ENCODE peak calls at places on chromosomes 4 and X, in eight cellular contexts. B is dorsolateral prefrontal cortex; S is activated naive CD4-positive, alpha-beta T cell treated with anti-CD3 and anti-CD28 coated beads, Interleukin-2, amount 10 ng/mL, durations not matched to agents 7 days and 5 days; A is KG1; L is stimulated activated CD8-positive, alpha-beta memory T cell treated with anti-CD3 and anti-CD28 coated beads, Interleukin-4, amount 100 ng/mL, for 24 hours; F is A549; H is cardiac muscle cell; C is T-cell. R is an unnamed sample.

GRCh38 chr4:53914313-53915016 is 149.9 kb downstream of the CHIC2 start:
- DNase-seq in B (no peak), S (no peak), A (no peak), L (no peak), F (peak), H (peak), C (peak), R (no peak)

GRCh38 chrX:29453333-29453732 is 762.0 kb upstream of the MAGEB2 start:
- DNase-seq in B (no peak), S (no peak), A (no peak), L (no peak), F (no peak), H (no peak), C (no peak), R (no peak)

GRCh38 chr4:153489856-153490558 is 23.8 kb downstream of the TMEM131L start:
- DNase-seq in B (no peak), S (no peak), A (no peak), L (no peak), F (no peak), H (peak), C (no peak), R (no peak)

GRCh38 chr4:69060651-69061308 is 35.5 kb upstream of the UGT2B7 start:
- DNase-seq in B (no peak), S (no peak), A (no peak), L (no peak), F (no peak), H (no peak), C (no peak), R (no peak)

GRCh38 chr4:26220704-26221103 is 100.1 kb upstream of the RBPJ start:
- DNase-seq in B (no peak), S (no peak), A (no peak), L (no peak), F (no peak), H (peak), C (no peak), R (no peak)

GRCh38 chrX:149222040-149222439 is 283.1 kb downstream of the IDS start:
- DNase-seq in B (no peak), S (no peak), A (no peak), L (no peak), F (no peak), H (no peak), C (no peak), R (no peak)

GRCh38 chr4:161320377-161320776 is 843.4 kb downstream of the FSTL5 start:
- DNase-seq in B (no peak), S (no peak), A (no peak), L (no peak), F (peak), H (no peak), C (no peak), R (no peak)

GRCh38 chr4:70613182-70613892 is 15.2 kb upstream of the ENAM start:
- DNase-seq in B (no peak), S (no peak), A (no peak), L (no peak), F (no peak), H (no peak), C (no peak), R (no peak)

GRCh38 chr4:72313121-72313520 is 255.9 kb downstream of the ADAMTS3 start:
- DNase-seq in B (no peak), S (no peak), A (no peak), L (no peak), F (no peak), H (no peak), C (no peak), R (no peak)

GRCh38 chr4:27000122-27000521 is 139.5 kb downstream of the STIM2 start:
- DNase-seq in B (no peak), S (no peak), A (no peak), L (no peak), F (no peak), H (no peak), C (no peak), R (no peak)

GRCh38 chrX:9566150-9566621 is 101.3 kb downstream of the TBL1X start:
- DNase-seq in B (peak), S (peak), A (no peak), L (no peak), F (peak), H (peak), C (no peak), R (no peak)

GRCh38 chr4:155245105-155245504 is 36.7 kb downstream of the NPY2R start:
- DNase-seq in B (no peak), S (no peak), A (no peak), L (no peak), F (no peak), H (no peak), C (no peak), R (no peak)

GRCh38 chr4:124686279-124686678 is 26.3 kb downstream of the ANKRD50 start:
- DNase-seq in B (no peak), S (no peak), A (no peak), L (no peak), F (no peak), H (peak), C (no peak), R (no peak)

GRCh38 chr4:8205749-8206611 is 6.9 kb downstream of the SH3TC1 start:
- DNase-seq in B (no peak), S (no peak), A (peak), L (no peak), F (no peak), H (no peak), C (no peak), R (no peak)

GRCh38 chr4:16524379-16524778 is 298.1 kb upstream of the TAPT1 start:
- DNase-seq in B (no peak), S (no peak), A (no peak), L (no peak), F (no peak), H (no peak), C (no peak), R (no peak)

GRCh38 chr4:185307136-185307950 is 88.4 kb downstream of the LRP2BP start:
- DNase-seq in B (no peak), S (no peak), A (no peak), L (no peak), F (no peak), H (no peak), C (no peak), R (no peak)

GRCh38 chrX:125757794-125758564 is 408.1 kb downstream of the DCAF12L2 start:
- DNase-seq in B (no peak), S (no peak), A (no peak), L (no peak), F (no peak), H (no peak), C (no peak), R (no peak)

GRCh38 chr4:101157415-101158135 is 189.8 kb downstream of the PPP3CA start:
- DNase-seq in B (no peak), S (no peak), A (no peak), L (no peak), F (no peak), H (no peak), C (no peak), R (no peak)

GRCh38 chr4:38154681-38155588 is 194.7 kb downstream of the PTTG2 start:
- DNase-seq in B (no peak), S (peak), A (no peak), L (no peak), F (no peak), H (no peak), C (peak), R (no peak)

GRCh38 chr4:83833920-83834319 is 298.0 kb downstream of the GPAT3 start:
- DNase-seq in B (no peak), S (no peak), A (no peak), L (no peak), F (no peak), H (no peak), C (no peak), R (no peak)

GRCh38 chrX:41389311-41389888 is 55.4 kb downstream of the DDX3X start:
- DNase-seq in B (no peak), S (no peak), A (no peak), L (no peak), F (no peak), H (no peak), C (no peak), R (no peak)

GRCh38 chrX:101918746-101919145 is 13.1 kb downstream of the ZMAT1 start:
- DNase-seq in B (no peak), S (no peak), A (no peak), L (no peak), F (no peak), H (no peak), C (no peak), R (no peak)

GRCh38 chrX:128365523-128365922 is 313.3 kb upstream of the ACTRT1 start:
- DNase-seq in B (no peak), S (no peak), A (no peak), L (no peak), F (no peak), H (no peak), C (no peak), R (no peak)

GRCh38 chrX:7347465-7347864 is 199.5 kb upstream of the PUDP start:
- DNase-seq in B (no peak), S (no peak), A (no peak), L (no peak), F (no peak), H (no peak), C (no peak), R (no peak)

GRCh38 chrX:55201930-55202579 is 18.1 kb upstream of the PAGE5 start:
- DNase-seq in B (no peak), S (no peak), A (no peak), L (no peak), F (no peak), H (peak), C (no peak), R (no peak)

GRCh38 chr4:109432676-109433075 is 939 bp upstream of the SEC24B start:
- DNase-seq in B (no peak), S (no peak), A (no peak), L (no peak), F (no peak), H (peak), C (no peak), R (no peak)

GRCh38 chr4:56745082-56745481 is 64.0 kb upstream of the HOPX start:
- DNase-seq in B (no peak), S (no peak), A (no peak), L (no peak), F (no peak), H (peak), C (no peak), R (no peak)

GRCh38 chrX:4841216-4841745 is 1127.8 kb upstream of the PRKX start:
- DNase-seq in B (no peak), S (no peak), A (no peak), L (no peak), F (no peak), H (no peak), C (no peak), R (no peak)

GRCh38 chr4:16116019-16116418 is 32.2 kb upstream of the PROM1 start:
- DNase-seq in B (no peak), S (no peak), A (no peak), L (no peak), F (no peak), H (no peak), C (no peak), R (peak)

GRCh38 chrX:19782419-19782818 is 105.0 kb downstream of the SH3KBP1 start:
- DNase-seq in B (no peak), S (no peak), A (no peak), L (no peak), F (no peak), H (no peak), C (no peak), R (no peak)

GRCh38 chr4:73676881-73677323 is 56.7 kb upstream of the RASSF6 start:
- DNase-seq in B (no peak), S (no peak), A (no peak), L (no peak), F (peak), H (peak), C (no peak), R (no peak)

GRCh38 chr4:45284400-45285085 is 558.2 kb upstream of the GNPDA2 start:
- DNase-seq in B (no peak), S (no peak), A (no peak), L (no peak), F (no peak), H (no peak), C (no peak), R (no peak)

GRCh38 chr4:89422441-89422950 is 114.9 kb upstream of the GPRIN3 start:
- DNase-seq in B (no peak), S (no peak), A (no peak), L (no peak), F (no peak), H (no peak), C (no peak), R (no peak)

GRCh38 chr4:42397635-42398447 is 553 bp downstream of the SHISA3 start:
- DNase-seq in B (no peak), S (peak), A (peak), L (no peak), F (no peak), H (peak), C (no peak), R (peak)

GRCh38 chrX:150575415-150575814 is 7.0 kb downstream of the MTM1 start:
- DNase-seq in B (no peak), S (peak), A (no peak), L (peak), F (no peak), H (peak), C (peak), R (no peak)

GRCh38 chr4:184282251-184282713 is 64.6 kb upstream of the ENPP6 start:
- DNase-seq in B (no peak), S (peak), A (no peak), L (peak), F (no peak), H (no peak), C (peak), R (no peak)

GRCh38 chr4:82748781-82749504 is 49.7 kb downstream of the SCD5 start:
- DNase-seq in B (no peak), S (no peak), A (no peak), L (no peak), F (no peak), H (peak), C (no peak), R (no peak)

GRCh38 chr4:85776579-85776978 is 301.6 kb downstream of the ARHGAP24 start:
- DNase-seq in B (no peak), S (no peak), A (no peak), L (no peak), F (no peak), H (no peak), C (no peak), R (no peak)

GRCh38 chrX:75181721-75182120 is 25.6 kb upstream of the ABCB7 start:
- DNase-seq in B (no peak), S (no peak), A (no peak), L (no peak), F (no peak), H (no peak), C (no peak), R (no peak)

R was measured in osteocyte.